ENCODE peak calls at places on chromosomes 4 and X, in five cellular contexts. T is H1, U is mammary epithelial cell, P is fibroblast of lung, Z is HCT116. X is an unnamed sample.

GRCh38 chr4:169103966-169104412 is 93.9 kb upstream of the CBR4 start:
- DNase-seq in T (peak; percentile 63), U (peak; percentile 48), P (no peak), Z (no peak), X (peak; percentile 85)

GRCh38 chr4:19736968-19737756 is 514.5 kb upstream of the SLIT2 start:
- DNase-seq in T (no peak), U (no peak), P (peak; percentile 25), Z (no peak), X (no peak)

GRCh38 chrX:34903316-34903715 is 39.3 kb upstream of the FAM47B start:
- DNase-seq in T (no peak), U (no peak), P (no peak), Z (no peak), X (no peak)

GRCh38 chr4:90950385-90950841 is 823.2 kb downstream of the CCSER1 start:
- DNase-seq in T (no peak), U (no peak), P (no peak), Z (no peak), X (no peak)

GRCh38 chr4:42915484-42915883 is 23.0 kb downstream of the GRXCR1 start:
- DNase-seq in T (no peak), U (peak; percentile 15), P (no peak), Z (no peak), X (no peak)

GRCh38 chr4:154164931-154165839 is 326.4 kb downstream of the DCHS2 start:
- DNase-seq in T (no peak), U (peak; percentile 97), P (peak; percentile 98), Z (peak; percentile 86), X (no peak)

GRCh38 chr4:32148120-32148666 is 1428.0 kb downstream of the PCDH7 start:
- DNase-seq in T (no peak), U (peak; percentile 62), P (peak; percentile 81), Z (no peak), X (no peak)

GRCh38 chr4:8911311-8912088 is 39.9 kb upstream of the HMX1 start:
- DNase-seq in T (no peak), U (no peak), P (no peak), Z (no peak), X (no peak)

GRCh38 chrX:68710870-68711576 is 63.6 kb downstream of the STARD8 start:
- DNase-seq in T (no peak), U (peak; percentile 25), P (peak; percentile 29), Z (peak; percentile 32), X (peak; percentile 76)

GRCh38 chr4:27123050-27123768 is 262.6 kb downstream of the STIM2 start:
- DNase-seq in T (peak; percentile 69), U (peak; percentile 8), P (peak; percentile 34), Z (peak; percentile 12), X (peak; percentile 92)

GRCh38 chr4:37299468-37299867 is 54.9 kb downstream of the NWD2 start:
- DNase-seq in T (no peak), U (no peak), P (no peak), Z (no peak), X (peak; percentile 25)

GRCh38 chr4:74444891-74445642 is at the start of gene AREG:
- DNase-seq in T (peak; percentile 44), U (peak; percentile 92), P (peak; percentile 48), Z (peak; percentile 83), X (peak; percentile 90)

GRCh38 chr4:40173470-40173875 is 23.4 kb upstream of the RHOH start:
- DNase-seq in T (no peak), U (no peak), P (no peak), Z (no peak), X (no peak)

GRCh38 chr4:36053931-36054330 is 190.4 kb downstream of the ARAP2 start:
- DNase-seq in T (no peak), U (peak; percentile 14), P (peak; percentile 95), Z (no peak), X (no peak)

GRCh38 chrX:23332888-23333821 is 1.5 kb upstream of the PTCHD1 start:
- DNase-seq in T (no peak), U (no peak), P (no peak), Z (no peak), X (peak; percentile 20)

GRCh38 chrX:23331701-23332100 is 2.9 kb upstream of the PTCHD1 start:
- DNase-seq in T (no peak), U (no peak), P (no peak), Z (no peak), X (peak; percentile 43)

GRCh38 chrX:23334536-23334870 is at the start of gene PTCHD1:
- DNase-seq in T (no peak), U (no peak), P (no peak), Z (no peak), X (no peak)

GRCh38 chrX:23333842-23334535 is 660 bp upstream of the PTCHD1 start:
- DNase-seq in T (no peak), U (no peak), P (no peak), Z (no peak), X (peak; percentile 63)

DNA sequence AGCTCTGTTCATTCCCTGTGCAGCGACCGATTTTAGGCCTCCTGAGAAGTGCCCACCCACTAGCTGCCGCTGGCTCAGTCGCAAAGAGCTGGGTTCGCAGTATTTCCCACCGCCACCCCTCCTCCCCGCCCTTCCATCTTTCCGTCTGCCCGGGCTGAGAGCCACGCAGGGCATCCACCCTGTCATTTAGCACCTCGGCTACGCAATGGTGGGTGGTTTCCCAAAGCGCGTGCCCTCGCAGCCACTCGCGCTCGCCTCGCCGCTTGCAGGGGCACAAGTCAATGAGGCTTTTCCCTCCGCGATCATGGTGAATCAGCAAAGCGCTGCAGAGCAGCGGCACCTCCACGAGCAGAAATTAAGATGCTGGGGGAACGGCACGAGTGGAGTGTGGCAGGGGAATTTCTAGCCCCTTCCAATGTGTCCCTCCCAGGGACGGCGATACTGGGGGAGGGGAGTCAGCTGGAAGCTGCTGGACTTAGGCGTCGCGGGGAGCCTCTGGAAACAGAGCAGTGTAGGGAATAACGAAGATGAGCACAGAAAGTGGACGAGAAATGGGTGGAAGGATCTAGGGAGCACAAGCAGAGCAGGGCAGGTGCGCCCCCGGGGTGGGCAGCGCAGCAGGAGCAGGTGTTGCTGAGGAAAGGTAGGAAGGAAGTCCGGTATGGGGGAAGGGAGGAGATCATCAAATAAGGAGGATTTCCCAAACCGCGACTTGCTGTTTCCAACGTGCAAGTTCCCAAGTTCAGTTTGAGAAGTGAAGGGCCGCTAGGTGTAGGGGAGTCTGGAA is 2.4 kb upstream of the PTCHD1 start:
- DNase-seq in T (no peak), U (no peak), P (no peak), Z (no peak), X (peak; percentile 50)
- TF ChIP-seq EZH2 in T (no peak), U (peak; percentile 81), P (peak; percentile 9), Z (no peak), X (no peak)

DNA sequence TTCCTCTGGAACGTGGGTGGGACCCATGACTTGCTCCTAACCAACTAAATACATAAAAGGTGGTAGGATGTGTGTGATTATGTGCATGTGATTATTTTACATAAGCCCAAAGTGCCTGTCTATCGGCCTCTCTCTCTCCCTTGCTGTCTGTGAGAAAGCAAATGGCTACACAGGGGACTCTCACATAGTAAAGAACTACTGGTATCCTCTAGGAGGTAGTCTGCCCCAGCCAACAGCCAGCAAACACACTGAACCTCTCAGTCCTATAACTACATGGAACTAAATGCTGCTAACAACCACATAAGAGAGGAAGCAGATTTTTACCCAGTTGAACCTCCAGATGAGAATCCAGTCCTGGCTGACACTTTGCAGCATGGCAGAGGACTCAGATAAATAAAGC is 1249.4 kb downstream of the ADGRL3 start:
- DNase-seq in T (no peak), U (no peak), P (no peak), Z (no peak), X (no peak)
- TF ChIP-seq EZH2 in T (no peak), U (no peak), P (no peak), Z (no peak), X (no peak)

GRCh38 chrX:13938053-13938765 is 91.5 kb downstream of the GEMIN8 start:
- DNase-seq in T (no peak), U (no peak), P (peak; percentile 6), Z (no peak), X (peak; percentile 76)
- TF ChIP-seq EZH2 in T (no peak), U (no peak), P (no peak), Z (no peak), X (no peak)

GRCh38 chr4:13905543-13905942 is 278.0 kb upstream of the BOD1L1 start:
- DNase-seq in T (no peak), U (no peak), P (peak; percentile 88), Z (no peak), X (no peak)

GRCh38 chr4:13908455-13908854 is 280.9 kb upstream of the BOD1L1 start:
- DNase-seq in T (no peak), U (no peak), P (peak; percentile 67), Z (no peak), X (no peak)

GRCh38 chr4:13910556-13910955 is 283.0 kb upstream of the BOD1L1 start:
- DNase-seq in T (no peak), U (no peak), P (no peak), Z (no peak), X (no peak)

GRCh38 chr4:13906727-13907126 is 279.2 kb upstream of the BOD1L1 start:
- DNase-seq in T (no peak), U (no peak), P (no peak), Z (no peak), X (no peak)

DNA sequence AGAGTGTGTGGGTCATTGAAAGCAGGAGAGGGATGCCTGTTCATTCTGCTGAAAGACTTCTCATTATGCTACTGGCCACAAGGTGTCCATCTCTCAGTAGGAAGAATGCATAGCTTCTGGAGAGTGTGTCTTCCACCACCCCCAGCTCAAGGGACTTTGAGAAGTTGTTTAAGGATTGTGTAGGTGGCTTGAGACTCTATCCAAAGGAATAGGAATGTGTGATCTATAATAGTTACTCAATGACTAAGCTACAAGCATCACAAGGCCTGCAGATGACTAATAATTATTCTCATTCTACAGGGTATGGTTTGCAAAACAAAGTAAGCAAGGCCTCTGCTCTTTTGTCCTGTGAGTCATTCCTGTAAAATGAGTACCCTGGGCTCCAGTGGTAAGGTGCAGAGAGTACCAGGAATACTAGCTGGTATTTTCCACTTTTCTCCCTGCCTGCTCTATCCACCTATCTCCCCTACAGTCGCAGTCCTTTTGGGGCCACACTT is 279.8 kb upstream of the BOD1L1 start:
- DNase-seq in T (no peak), U (peak; percentile 97), P (peak; percentile 99), Z (no peak), X (peak; percentile 3)
- TF ChIP-seq EZH2 in T (no peak), U (no peak), P (no peak), Z (no peak), X (no peak)

GRCh38 chrX:72308566-72309296 is 3.0 kb upstream of the CITED1 start:
- DNase-seq in T (no peak), U (peak; percentile 57), P (peak; percentile 70), Z (peak; percentile 34), X (peak; percentile 83)
- TF ChIP-seq EZH2 in T (peak; percentile 45), U (peak; percentile 83), P (peak; percentile 73), Z (no peak), X (peak; percentile 78)

DNA sequence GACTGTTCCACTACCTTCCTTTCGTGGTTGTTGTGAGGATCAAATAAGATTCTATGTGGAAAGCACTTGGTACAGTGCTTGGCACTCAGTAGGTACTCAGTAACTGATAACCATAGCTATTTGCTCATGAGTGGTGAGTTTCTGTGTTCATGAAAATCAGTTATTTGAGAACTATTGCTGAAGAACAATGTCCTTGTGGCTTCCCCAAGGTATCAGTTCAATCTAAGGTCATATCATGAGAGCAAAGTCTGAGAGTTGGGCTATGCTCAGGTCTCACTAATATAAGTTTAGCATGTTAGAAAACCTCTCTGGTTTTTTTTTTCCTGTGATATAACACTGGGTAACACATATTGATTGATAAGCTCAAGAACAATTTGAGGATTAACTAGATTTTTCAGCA is 147.8 kb downstream of the GRIA3 start:
- DNase-seq in T (no peak), U (no peak), P (no peak), Z (no peak), X (no peak)
- TF ChIP-seq EZH2 in T (no peak), U (no peak), P (no peak), Z (no peak), X (no peak)

GRCh38 chr4:146267826-146268225 is 53.5 kb downstream of the REELD1 start:
- DNase-seq in T (no peak), U (no peak), P (no peak), Z (no peak), X (no peak)
- TF ChIP-seq EZH2 in T (no peak), U (no peak), P (no peak), Z (no peak), X (no peak)

X was measured in GM23338.